ENCODE peak calls at places on chromosomes 7 and 10, in ten cellular contexts. H is astrocyte, P is MM.1S, N is endothelial cell of umbilical vein, D is H9, C is fibroblast of lung, M is colonic mucosa, J is adipocyte, K is endodermal cell, Y is kidney. B is an unnamed sample.

GRCh38 chr10:11204355-11204879 is 186.7 kb downstream of the CELF2 start:
- DNase-seq in H (no peak), N (peak; percentile 6), Y (no peak), P (no peak), D (no peak), J (no peak), K (no peak), M (no peak), C (no peak), B (no peak)

GRCh38 chr10:127977368-127978009 is 70.6 kb downstream of the PTPRE start:
- DNase-seq in M (peak; percentile 49), Y (peak; percentile 94), J (no peak), D (peak; percentile 29), K (no peak), H (peak; percentile 84), N (peak; percentile 96), C (peak; percentile 86), P (no peak), B (no peak)

GRCh38 chr7:1468899-1469298 is 9.6 kb upstream of the MICALL2 start:
- DNase-seq in J (no peak), N (no peak), D (no peak), C (no peak), Y (no peak), P (no peak), K (no peak), H (no peak), M (no peak), B (no peak)

GRCh38 chr10:100642295-100642994 is 102.9 kb upstream of the PAX2 start:
- DNase-seq in C (no peak), K (peak; percentile 83), N (no peak), H (no peak), M (no peak), Y (peak; percentile 42), P (no peak), J (no peak), D (peak; percentile 82), B (peak; percentile 74)

GRCh38 chr7:156470399-156471320 is 169.9 kb upstream of the RNF32 start:
- DNase-seq in P (no peak), K (peak; percentile 64), N (no peak), Y (no peak), H (no peak), M (no peak), J (no peak), D (peak; percentile 57), C (no peak), B (no peak)

GRCh38 chr10:13834581-13835286 is 248.0 kb downstream of the PRPF18 start:
- DNase-seq in N (peak; percentile 83), K (peak; percentile 60), D (no peak), H (peak; percentile 70), J (no peak), C (peak; percentile 72), Y (no peak), M (no peak), P (no peak), B (peak; percentile 64)

GRCh38 chr10:93749218-93749799 is 8.4 kb upstream of the LGI1 start:
- DNase-seq in K (peak; percentile 90), Y (no peak), D (peak; percentile 72), N (no peak), P (no peak), J (no peak), C (peak; percentile 15), H (peak; percentile 18), M (peak; percentile 38), B (peak; percentile 78)

GRCh38 chr7:91713669-91714068 is 166.8 kb downstream of the MTERF1 start:
- DNase-seq in J (no peak), K (no peak), M (no peak), H (no peak), C (no peak), P (no peak), N (no peak), D (no peak), Y (no peak), B (no peak)

GRCh38 chr7:64876792-64877713 is 26.0 kb upstream of the ZNF273 start:
- DNase-seq in M (peak; percentile 42), H (no peak), D (peak; percentile 27), C (peak; percentile 16), N (no peak), K (peak; percentile 47), P (peak; percentile 39), J (no peak), Y (peak; percentile 83), B (peak; percentile 82)

GRCh38 chr10:49008505-49009202 is 69.0 kb upstream of the LRRC18 start:
- DNase-seq in D (no peak), K (peak; percentile 28), N (no peak), H (no peak), P (no peak), Y (no peak), M (no peak), C (no peak), J (no peak), B (no peak)

GRCh38 chr7:124009321-124009720 is 23.5 kb downstream of the TMEM229A start:
- DNase-seq in P (peak; percentile 37), K (peak; percentile 50), C (no peak), D (no peak), Y (no peak), J (no peak), M (no peak), N (no peak), H (no peak), B (no peak)

GRCh38 chr7:140920745-140921144 is 4.0 kb downstream of the BRAF start:
- DNase-seq in H (no peak), N (no peak), C (no peak), D (no peak), Y (no peak), M (no peak), J (no peak), K (no peak), P (no peak), B (no peak)

GRCh38 chr7:140924821-140925421 is at the start of gene BRAF:
- DNase-seq in K (peak; percentile 94), P (peak; percentile 93), N (peak; percentile 89), C (peak; percentile 84), M (peak; percentile 95), H (peak; percentile 77), J (peak; percentile 96), Y (peak; percentile 96), D (peak; percentile 83), B (peak; percentile 78)

GRCh38 chr7:140923358-140924006 is 1.2 kb downstream of the BRAF start:
- DNase-seq in P (no peak), H (peak; percentile 9), Y (no peak), D (no peak), C (peak; percentile 16), N (peak; percentile 45), M (peak; percentile 22), J (peak; percentile 46), K (no peak), B (no peak)

GRCh38 chr7:140924019-140924820 is 509 bp downstream of the BRAF start:
- DNase-seq in Y (peak; percentile 94), H (peak; percentile 49), J (peak; percentile 91), D (peak; percentile 84), P (peak; percentile 85), C (peak; percentile 62), N (peak; percentile 85), M (peak; percentile 77), K (peak; percentile 90), B (peak; percentile 59)

GRCh38 chr7:140922741-140923345 is 1.9 kb downstream of the BRAF start:
- DNase-seq in J (no peak), Y (no peak), C (no peak), N (no peak), K (no peak), D (no peak), P (no peak), M (no peak), H (no peak), B (no peak)
- H3K9ac ChIP-seq in J (peak overlapping the region; percentile 93), Y (no peak overlapping the region), C (no peak overlapping the region), N (peak overlapping the region; percentile 97), K (no peak overlapping the region), D (no peak overlapping the region), P (no peak overlapping the region), M (no peak overlapping the region), H (peak overlapping the region; percentile 9), B (no peak overlapping the region)

GRCh38 chr10:72693599-72693915 is 1.6 kb downstream of the MCU start:
- DNase-seq in K (no peak), C (peak; percentile 36), N (no peak), H (peak; percentile 25), Y (no peak), D (no peak), J (peak; percentile 58), P (no peak), M (no peak), B (no peak)
- H3K9ac ChIP-seq in K (peak overlapping the region; percentile 52), C (no peak overlapping the region), N (peak overlapping the region; percentile 81), H (peak overlapping the region; percentile 90), Y (no peak overlapping the region), D (no peak overlapping the region), J (peak overlapping the region; percentile 90), P (peak overlapping the region; percentile 82), M (peak overlapping the region; percentile 86), B (peak overlapping the region; percentile 69)

GRCh38 chr10:52965938-52966401 is 193.4 kb upstream of the MBL2 start:
- DNase-seq in P (peak; percentile 54), N (no peak), D (no peak), M (no peak), J (no peak), Y (no peak), K (no peak), H (no peak), C (no peak), B (no peak)
- H3K9ac ChIP-seq in P (no peak overlapping the region), N (no peak overlapping the region), D (no peak overlapping the region), M (no peak overlapping the region), J (no peak overlapping the region), Y (no peak overlapping the region), K (no peak overlapping the region), H (no peak overlapping the region), C (no peak overlapping the region), B (no peak overlapping the region)

GRCh38 chr10:99429521-99430095 is 816 bp downstream of the GOT1 start:
- DNase-seq in Y (no peak), H (no peak), P (no peak), K (peak; percentile 56), M (no peak), D (no peak), N (no peak), C (no peak), J (no peak), B (no peak)
- H3K9ac ChIP-seq in Y (peak overlapping the region; percentile 95), H (peak overlapping the region; percentile 90), P (peak overlapping the region; percentile 91), K (peak overlapping the region; percentile 86), M (peak overlapping the region; percentile 95), D (peak overlapping the region; percentile 88), N (peak overlapping the region; percentile 61), C (no peak overlapping the region), J (peak overlapping the region; percentile 88), B (peak overlapping the region; percentile 90)

B was measured in NT2/D1.